ENCODE peak calls at places on chromosomes 2 and 18, in nine cellular contexts. V, G, T, H, A, F, L, W and O are unnamed samples.

GRCh38 chr2:128668946-128669345 is 350.3 kb upstream of the HS6ST1 start:
- DNase-seq in V (no peak), G (no peak), T (no peak), H (no peak), A (no peak), F (no peak), L (no peak), W (no peak), O (no peak)

GRCh38 chr2:11663427-11663826 is 6.6 kb downstream of the NTSR2 start:
- DNase-seq in V (no peak), G (no peak), T (no peak), H (no peak), A (no peak), F (no peak), L (no peak), W (no peak), O (no peak)

GRCh38 chr2:204265701-204266310 is 279.5 kb upstream of the PARD3B start:
- DNase-seq in V (no peak), G (no peak), T (no peak), H (no peak), A (no peak), F (no peak), L (no peak), W (no peak), O (no peak)

GRCh38 chr18:7458873-7459272 is 108.2 kb upstream of the PTPRM start:
- DNase-seq in V (no peak), G (no peak), T (no peak), H (no peak), A (no peak), F (no peak), L (no peak), W (no peak), O (no peak)

GRCh38 chr2:25589676-25590205 is 83.6 kb downstream of the DTNB start:
- DNase-seq in V (no peak), G (no peak), T (no peak), H (no peak), A (no peak), F (no peak), L (no peak), W (no peak), O (no peak)

GRCh38 chr2:232549655-232550350 is 554 bp downstream of the TIGD1 start:
- DNase-seq in V (no peak), G (no peak), T (no peak), H (no peak), A (no peak), F (no peak), L (no peak), W (no peak), O (no peak)

GRCh38 chr2:85772019-85772745 is 18.4 kb downstream of the ATOH8 start:
- DNase-seq in V (peak; percentile 74), G (peak; percentile 98), T (peak; percentile 91), H (peak; percentile 73), A (peak; percentile 96), F (peak; percentile 98), L (peak; percentile 77), W (peak; percentile 97), O (peak; percentile 91)

GRCh38 chr2:9738718-9739496 is 104.4 kb upstream of the TAF1B start:
- DNase-seq in V (no peak), G (no peak), T (peak; percentile 68), H (no peak), A (no peak), F (no peak), L (no peak), W (no peak), O (no peak)

GRCh38 chr2:11876436-11876835 is 130.0 kb downstream of the LPIN1 start:
- DNase-seq in V (no peak), G (no peak), T (no peak), H (no peak), A (no peak), F (no peak), L (no peak), W (no peak), O (no peak)

GRCh38 chr18:12993439-12993838 is 2.3 kb downstream of the CEP192 start:
- DNase-seq in V (peak; percentile 15), G (no peak), T (no peak), H (no peak), A (no peak), F (no peak), L (no peak), W (no peak), O (no peak)

GRCh38 chr2:85312404-85312803 is 15.4 kb downstream of the TGOLN2 start:
- DNase-seq in V (no peak), G (no peak), T (no peak), H (no peak), A (no peak), F (no peak), L (no peak), W (no peak), O (no peak)

GRCh38 chr2:20620271-20620681 is 30.6 kb downstream of the HS1BP3 start:
- DNase-seq in V (no peak), G (peak; percentile 24), T (peak; percentile 5), H (no peak), A (peak; percentile 25), F (peak; percentile 58), L (no peak), W (no peak), O (no peak)

DNA sequence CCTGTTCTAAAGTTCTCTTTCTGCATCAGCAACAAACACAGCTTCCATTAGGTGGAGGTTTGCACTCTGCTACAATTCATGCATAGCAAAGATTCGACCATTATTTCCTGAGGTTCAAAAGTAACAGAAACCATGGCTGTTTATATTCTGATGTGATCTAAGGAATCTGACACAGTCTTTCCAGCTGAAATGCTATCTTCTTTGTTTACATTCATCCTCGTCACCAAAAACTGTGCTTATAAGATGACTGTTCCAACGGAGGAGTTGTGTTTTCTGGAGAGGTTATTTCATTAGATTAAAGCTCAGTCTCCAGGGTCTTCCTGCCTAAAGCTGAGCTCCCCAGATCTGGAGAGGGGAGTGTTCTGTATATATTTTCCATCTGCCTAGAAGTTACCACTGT is 45.2 kb upstream of the LYPD6B start:
- DNase-seq in V (no peak), G (no peak), T (no peak), H (no peak), A (no peak), F (no peak), L (no peak), W (no peak), O (no peak)
- H3K27ac ChIP-seq in V (no peak overlapping the region), G (no peak overlapping the region), T (no peak overlapping the region), H (no peak overlapping the region), A (no peak overlapping the region), F (no peak overlapping the region), L (no peak overlapping the region), W (no peak overlapping the region), O (no peak overlapping the region)

DNA sequence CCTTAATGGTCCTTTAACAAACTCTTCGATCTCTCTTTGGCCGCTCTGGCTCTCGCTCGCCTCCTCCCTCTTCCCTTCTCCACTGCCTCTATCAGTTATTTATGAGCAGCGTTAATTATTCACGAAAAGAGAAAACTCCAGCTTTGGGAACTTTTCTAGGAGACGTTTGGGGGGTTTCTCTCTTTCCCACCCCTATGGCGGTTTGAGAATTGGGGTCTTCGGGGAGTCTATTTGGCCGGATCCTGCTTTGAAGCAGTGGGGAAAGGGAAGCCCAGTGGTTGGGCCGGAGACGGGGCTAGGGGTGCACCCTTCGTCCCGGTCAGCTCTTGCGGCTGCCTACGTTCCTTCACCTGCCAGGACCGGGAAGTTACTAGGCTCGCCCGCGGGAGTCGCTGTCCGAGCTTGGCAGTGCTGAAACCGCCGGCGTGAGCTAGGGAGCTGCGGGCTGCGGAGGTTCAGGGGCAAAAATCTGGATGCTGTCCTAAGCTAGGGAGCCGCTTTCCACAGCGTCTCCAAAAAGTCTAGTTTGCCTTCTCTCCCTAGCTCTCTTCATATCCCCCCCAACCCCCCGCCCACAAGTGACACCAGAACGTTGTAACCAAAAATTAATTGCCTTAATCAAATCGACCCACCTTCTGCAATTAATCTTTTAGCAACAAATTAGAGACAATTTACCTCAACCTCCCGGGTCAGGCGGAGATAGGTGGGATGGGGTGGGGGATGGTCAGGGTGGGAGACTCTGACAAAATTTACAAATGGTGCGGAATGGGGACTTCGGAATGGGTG is 8.9 kb upstream of the SKOR2 start:
- DNase-seq in V (peak; percentile 94), G (peak; percentile 31), T (peak; percentile 21), H (no peak), A (peak; percentile 78), F (no peak), L (no peak), W (peak; percentile 5), O (no peak)
- H3K4me1 ChIP-seq in V (peaks cover 75% of the 10 kb centered on the region), G (peaks cover 13% of the 10 kb centered on the region), T (no peaks in the 10 kb centered on the region), H (peaks cover 2% of the 10 kb centered on the region), A (peaks cover 8% of the 10 kb centered on the region), F (peaks cover 24% of the 10 kb centered on the region), L (no peaks in the 10 kb centered on the region), W (no peaks in the 10 kb centered on the region), O (peaks cover 14% of the 10 kb centered on the region)

DNA sequence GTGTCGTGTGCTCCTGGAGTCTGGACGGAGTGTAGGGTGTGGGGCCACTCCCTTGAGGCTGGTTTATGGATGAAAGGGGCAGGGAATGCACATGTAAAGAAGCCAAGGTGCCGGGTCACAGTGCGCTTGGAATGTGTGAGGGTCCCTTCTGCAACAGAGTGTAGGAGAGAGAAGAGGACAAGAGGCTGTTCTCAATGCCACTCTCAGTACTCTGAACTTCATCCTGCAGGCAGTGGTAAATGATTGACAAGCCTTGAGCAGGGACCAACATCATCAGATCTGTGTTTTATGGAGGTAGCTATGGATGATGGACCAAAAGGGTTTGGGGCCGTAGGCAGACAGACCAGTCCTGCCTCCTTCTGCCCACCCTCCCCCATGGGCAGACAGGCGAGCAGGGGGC is 7.2 kb upstream of the ALKAL2 start:
- DNase-seq in V (no peak), G (no peak), T (no peak), H (no peak), A (no peak), F (no peak), L (no peak), W (no peak), O (no peak)
- TF ChIP-seq POLR2AphosphoS5 in V (no peak), G (no peak), T (no peak), H (no peak), A (no peak), F (no peak), L (no peak), W (no peak), O (no peak)

GRCh38 chr2:99729104-99729503 is 239.3 kb upstream of the REV1 start:
- DNase-seq in V (no peak), G (no peak), T (no peak), H (no peak), A (peak; percentile 28), F (no peak), L (no peak), W (no peak), O (no peak)
- H3K27ac ChIP-seq in V (no peak overlapping the region), G (no peak overlapping the region), T (no peak overlapping the region), H (no peak overlapping the region), A (no peak overlapping the region), F (no peak overlapping the region), L (no peak overlapping the region), W (no peak overlapping the region), O (peak overlapping the region; percentile 1)

DNA sequence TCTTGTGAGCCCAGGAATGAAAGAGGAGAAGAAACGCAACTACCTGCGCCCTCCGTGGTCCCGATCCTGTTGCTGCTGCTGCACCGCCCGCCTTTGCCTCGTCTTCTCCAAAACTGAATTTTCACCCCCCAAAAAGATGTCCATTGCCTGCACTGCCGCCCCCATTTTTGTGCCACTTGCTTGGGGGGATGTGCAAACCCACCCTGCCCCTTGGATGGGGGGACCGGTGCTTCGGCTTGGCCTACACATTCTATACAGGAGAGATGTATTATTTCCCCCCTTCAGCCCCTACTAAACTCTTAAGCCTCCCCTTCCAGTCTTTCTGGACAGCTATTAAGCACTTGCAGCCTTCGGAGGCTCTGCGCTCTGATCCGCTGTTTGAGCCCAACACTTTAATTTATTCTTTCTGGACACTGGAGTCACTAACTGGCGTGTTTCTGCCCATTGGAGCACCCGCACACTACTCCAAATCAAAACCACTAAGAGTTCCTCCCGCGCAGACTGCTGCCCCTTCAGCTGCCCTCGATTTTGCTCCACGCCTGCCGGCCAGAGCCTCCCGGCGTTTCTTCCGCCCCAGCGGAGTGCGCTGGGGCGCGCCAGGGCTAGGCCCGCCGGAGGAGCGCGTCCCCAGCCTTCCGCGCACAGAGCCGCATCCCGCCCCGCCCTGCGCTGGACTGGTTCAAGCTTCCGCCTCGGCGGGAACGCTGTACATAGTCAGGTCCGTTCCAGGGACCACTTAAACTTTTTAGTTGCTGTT is 5.9 kb downstream of the OTX1 start:
- DNase-seq in V (peak; percentile 77), G (no peak), T (peak; percentile 46), H (no peak), A (peak; percentile 75), F (no peak), L (no peak), W (no peak), O (peak; percentile 83)
- H3K4me1 ChIP-seq in V (peaks cover 70% of the 10 kb centered on the region), G (peaks cover 56% of the 10 kb centered on the region), T (peaks cover 57% of the 10 kb centered on the region), H (no peaks in the 10 kb centered on the region), A (peaks cover 22% of the 10 kb centered on the region), F (peaks cover 61% of the 10 kb centered on the region), L (no peaks in the 10 kb centered on the region), W (peaks cover 15% of the 10 kb centered on the region), O (peaks cover 91% of the 10 kb centered on the region)